ENCODE peak calls at places on chromosomes 1 and 21, in nine cellular contexts. One of them, this sample, is unnamed.

GRCh38 chr1:202283991-202284390 is 57.7 kb downstream of the UBE2T start:
- DNase-seq in stimulated activated CD4-positive, alpha-beta T cell treated with anti-CD3 and anti-CD28 coated beads, Interleukin-4, amount 100 ng/mL, for 48 hours: no peak
- DNase-seq in fibroblast of mammary gland: peak; percentile 91
- DNase-seq in NCI-H2081: no peak
- DNase-seq in hypothalamus: no peak
- DNase-seq in NAMALWA: no peak
- DNase-seq in lower leg skin: no peak
- DNase-seq in left ventricle myocardium inferior: no peak
- DNase-seq in tibial nerve: no peak
- DNase-seq in this sample: no peak

GRCh38 chr1:218447010-218447689 is 102.0 kb downstream of the TGFB2 start:
- DNase-seq in stimulated activated CD4-positive, alpha-beta T cell treated with anti-CD3 and anti-CD28 coated beads, Interleukin-4, amount 100 ng/mL, for 48 hours: no peak
- DNase-seq in fibroblast of mammary gland: no peak
- DNase-seq in NCI-H2081: no peak
- DNase-seq in hypothalamus: no peak
- DNase-seq in NAMALWA: no peak
- DNase-seq in lower leg skin: no peak
- DNase-seq in left ventricle myocardium inferior: peak; percentile 26
- DNase-seq in tibial nerve: no peak
- DNase-seq in this sample: no peak

GRCh38 chr1:67242016-67242415 is 65.7 kb upstream of the IL12RB2 start:
- DNase-seq in stimulated activated CD4-positive, alpha-beta T cell treated with anti-CD3 and anti-CD28 coated beads, Interleukin-4, amount 100 ng/mL, for 48 hours: no peak
- DNase-seq in fibroblast of mammary gland: no peak
- DNase-seq in NCI-H2081: no peak
- DNase-seq in hypothalamus: no peak
- DNase-seq in NAMALWA: no peak
- DNase-seq in lower leg skin: no peak
- DNase-seq in left ventricle myocardium inferior: no peak
- DNase-seq in tibial nerve: no peak
- DNase-seq in this sample: no peak

GRCh38 chr1:234715252-234715945 is 105.4 kb upstream of the IRF2BP2 start:
- DNase-seq in stimulated activated CD4-positive, alpha-beta T cell treated with anti-CD3 and anti-CD28 coated beads, Interleukin-4, amount 100 ng/mL, for 48 hours: no peak
- DNase-seq in fibroblast of mammary gland: no peak
- DNase-seq in NCI-H2081: no peak
- DNase-seq in hypothalamus: no peak
- DNase-seq in NAMALWA: no peak
- DNase-seq in lower leg skin: no peak
- DNase-seq in left ventricle myocardium inferior: no peak
- DNase-seq in tibial nerve: no peak
- DNase-seq in this sample: no peak

GRCh38 chr21:42941696-42942085 is 16.3 kb upstream of the ERVH48-1 start:
- DNase-seq in stimulated activated CD4-positive, alpha-beta T cell treated with anti-CD3 and anti-CD28 coated beads, Interleukin-4, amount 100 ng/mL, for 48 hours: no peak
- DNase-seq in fibroblast of mammary gland: no peak
- DNase-seq in NCI-H2081: no peak
- DNase-seq in hypothalamus: no peak
- DNase-seq in NAMALWA: no peak
- DNase-seq in lower leg skin: no peak
- DNase-seq in left ventricle myocardium inferior: no peak
- DNase-seq in tibial nerve: no peak
- DNase-seq in this sample: no peak

GRCh38 chr21:31414601-31415000 is 70.5 kb upstream of the TIAM1 start:
- DNase-seq in stimulated activated CD4-positive, alpha-beta T cell treated with anti-CD3 and anti-CD28 coated beads, Interleukin-4, amount 100 ng/mL, for 48 hours: no peak
- DNase-seq in fibroblast of mammary gland: no peak
- DNase-seq in NCI-H2081: no peak
- DNase-seq in hypothalamus: no peak
- DNase-seq in NAMALWA: no peak
- DNase-seq in lower leg skin: peak; percentile 48
- DNase-seq in left ventricle myocardium inferior: no peak
- DNase-seq in tibial nerve: no peak
- DNase-seq in this sample: no peak

GRCh38 chr1:26996665-26997064 is 3.2 kb downstream of the TRNP1 start:
- DNase-seq in stimulated activated CD4-positive, alpha-beta T cell treated with anti-CD3 and anti-CD28 coated beads, Interleukin-4, amount 100 ng/mL, for 48 hours: no peak
- DNase-seq in fibroblast of mammary gland: no peak
- DNase-seq in NCI-H2081: no peak
- DNase-seq in hypothalamus: no peak
- DNase-seq in NAMALWA: no peak
- DNase-seq in lower leg skin: no peak
- DNase-seq in left ventricle myocardium inferior: no peak
- DNase-seq in tibial nerve: no peak
- DNase-seq in this sample: no peak

GRCh38 chr1:24713176-24713575 is 32.1 kb upstream of the CLIC4 start:
- DNase-seq in stimulated activated CD4-positive, alpha-beta T cell treated with anti-CD3 and anti-CD28 coated beads, Interleukin-4, amount 100 ng/mL, for 48 hours: no peak
- DNase-seq in fibroblast of mammary gland: no peak
- DNase-seq in NCI-H2081: no peak
- DNase-seq in hypothalamus: no peak
- DNase-seq in NAMALWA: no peak
- DNase-seq in lower leg skin: no peak
- DNase-seq in left ventricle myocardium inferior: no peak
- DNase-seq in tibial nerve: no peak
- DNase-seq in this sample: no peak

GRCh38 chr1:37553598-37553926 is 531 bp downstream of the SNIP1 start:
- DNase-seq in stimulated activated CD4-positive, alpha-beta T cell treated with anti-CD3 and anti-CD28 coated beads, Interleukin-4, amount 100 ng/mL, for 48 hours: no peak
- DNase-seq in fibroblast of mammary gland: no peak
- DNase-seq in NCI-H2081: no peak
- DNase-seq in hypothalamus: no peak
- DNase-seq in NAMALWA: no peak
- DNase-seq in lower leg skin: no peak
- DNase-seq in left ventricle myocardium inferior: no peak
- DNase-seq in tibial nerve: no peak
- DNase-seq in this sample: no peak

GRCh38 chr1:153612111-153612754 is 704 bp downstream of the S100A16 start:
- DNase-seq in stimulated activated CD4-positive, alpha-beta T cell treated with anti-CD3 and anti-CD28 coated beads, Interleukin-4, amount 100 ng/mL, for 48 hours: no peak
- DNase-seq in fibroblast of mammary gland: no peak
- DNase-seq in NCI-H2081: no peak
- DNase-seq in hypothalamus: no peak
- DNase-seq in NAMALWA: no peak
- DNase-seq in lower leg skin: no peak
- DNase-seq in left ventricle myocardium inferior: no peak
- DNase-seq in tibial nerve: no peak
- DNase-seq in this sample: no peak

GRCh38 chr1:116078699-116079223 is 32.4 kb upstream of the MAB21L3 start:
- DNase-seq in stimulated activated CD4-positive, alpha-beta T cell treated with anti-CD3 and anti-CD28 coated beads, Interleukin-4, amount 100 ng/mL, for 48 hours: no peak
- DNase-seq in fibroblast of mammary gland: no peak
- DNase-seq in NCI-H2081: no peak
- DNase-seq in hypothalamus: no peak
- DNase-seq in NAMALWA: no peak
- DNase-seq in lower leg skin: no peak
- DNase-seq in left ventricle myocardium inferior: no peak
- DNase-seq in tibial nerve: no peak
- DNase-seq in this sample: no peak

GRCh38 chr21:32958288-32958992 is 67.3 kb upstream of the OLIG2 start:
- DNase-seq in stimulated activated CD4-positive, alpha-beta T cell treated with anti-CD3 and anti-CD28 coated beads, Interleukin-4, amount 100 ng/mL, for 48 hours: no peak
- DNase-seq in fibroblast of mammary gland: no peak
- DNase-seq in NCI-H2081: no peak
- DNase-seq in hypothalamus: no peak
- DNase-seq in NAMALWA: peak; percentile 16
- DNase-seq in lower leg skin: peak; percentile 53
- DNase-seq in left ventricle myocardium inferior: no peak
- DNase-seq in tibial nerve: no peak
- DNase-seq in this sample: no peak

GRCh38 chr1:2212542-2213491 is 15.3 kb upstream of the SKI start:
- DNase-seq in stimulated activated CD4-positive, alpha-beta T cell treated with anti-CD3 and anti-CD28 coated beads, Interleukin-4, amount 100 ng/mL, for 48 hours: no peak
- DNase-seq in fibroblast of mammary gland: peak; percentile 95
- DNase-seq in NCI-H2081: no peak
- DNase-seq in hypothalamus: peak; percentile 78
- DNase-seq in NAMALWA: no peak
- DNase-seq in lower leg skin: peak; percentile 97
- DNase-seq in left ventricle myocardium inferior: peak; percentile 92
- DNase-seq in tibial nerve: peak; percentile 91
- DNase-seq in this sample: peak; percentile 64

GRCh38 chr1:227849251-227849650 is 33.8 kb downstream of the PRSS38 start:
- DNase-seq in stimulated activated CD4-positive, alpha-beta T cell treated with anti-CD3 and anti-CD28 coated beads, Interleukin-4, amount 100 ng/mL, for 48 hours: no peak
- DNase-seq in fibroblast of mammary gland: no peak
- DNase-seq in NCI-H2081: no peak
- DNase-seq in hypothalamus: no peak
- DNase-seq in NAMALWA: no peak
- DNase-seq in lower leg skin: no peak
- DNase-seq in left ventricle myocardium inferior: no peak
- DNase-seq in tibial nerve: no peak
- DNase-seq in this sample: no peak

GRCh38 chr1:8133657-8134430 is 107.7 kb upstream of the ERRFI1 start:
- DNase-seq in stimulated activated CD4-positive, alpha-beta T cell treated with anti-CD3 and anti-CD28 coated beads, Interleukin-4, amount 100 ng/mL, for 48 hours: no peak
- DNase-seq in fibroblast of mammary gland: peak; percentile 98
- DNase-seq in NCI-H2081: no peak
- DNase-seq in hypothalamus: no peak
- DNase-seq in NAMALWA: no peak
- DNase-seq in lower leg skin: peak; percentile 91
- DNase-seq in left ventricle myocardium inferior: peak; percentile 60
- DNase-seq in tibial nerve: peak; percentile 87
- DNase-seq in this sample: no peak

GRCh38 chr21:46160563-46161179 is 5.3 kb upstream of the FTCD start:
- DNase-seq in stimulated activated CD4-positive, alpha-beta T cell treated with anti-CD3 and anti-CD28 coated beads, Interleukin-4, amount 100 ng/mL, for 48 hours: no peak
- DNase-seq in fibroblast of mammary gland: no peak
- DNase-seq in NCI-H2081: no peak
- DNase-seq in hypothalamus: no peak
- DNase-seq in NAMALWA: peak; percentile 21
- DNase-seq in lower leg skin: peak; percentile 78
- DNase-seq in left ventricle myocardium inferior: no peak
- DNase-seq in tibial nerve: no peak
- DNase-seq in this sample: no peak

GRCh38 chr1:10181154-10181553 is 29.2 kb upstream of the KIF1B start:
- DNase-seq in stimulated activated CD4-positive, alpha-beta T cell treated with anti-CD3 and anti-CD28 coated beads, Interleukin-4, amount 100 ng/mL, for 48 hours: no peak
- DNase-seq in fibroblast of mammary gland: peak; percentile 56
- DNase-seq in NCI-H2081: no peak
- DNase-seq in hypothalamus: no peak
- DNase-seq in NAMALWA: no peak
- DNase-seq in lower leg skin: no peak
- DNase-seq in left ventricle myocardium inferior: no peak
- DNase-seq in tibial nerve: no peak
- DNase-seq in this sample: no peak

GRCh38 chr21:43696214-43696613 is 22.7 kb upstream of the PDXK start:
- DNase-seq in stimulated activated CD4-positive, alpha-beta T cell treated with anti-CD3 and anti-CD28 coated beads, Interleukin-4, amount 100 ng/mL, for 48 hours: no peak
- DNase-seq in fibroblast of mammary gland: no peak
- DNase-seq in NCI-H2081: no peak
- DNase-seq in hypothalamus: no peak
- DNase-seq in NAMALWA: no peak
- DNase-seq in lower leg skin: no peak
- DNase-seq in left ventricle myocardium inferior: no peak
- DNase-seq in tibial nerve: no peak
- DNase-seq in this sample: no peak

GRCh38 chr1:18951818-18952391 is 4.6 kb downstream of the IFFO2 start:
- DNase-seq in stimulated activated CD4-positive, alpha-beta T cell treated with anti-CD3 and anti-CD28 coated beads, Interleukin-4, amount 100 ng/mL, for 48 hours: peak; percentile 68
- DNase-seq in fibroblast of mammary gland: no peak
- DNase-seq in NCI-H2081: no peak
- DNase-seq in hypothalamus: no peak
- DNase-seq in NAMALWA: peak; percentile 34
- DNase-seq in lower leg skin: no peak
- DNase-seq in left ventricle myocardium inferior: no peak
- DNase-seq in tibial nerve: no peak
- DNase-seq in this sample: no peak

GRCh38 chr21:46227811-46228344 is 696 bp downstream of the LSS start:
- DNase-seq in stimulated activated CD4-positive, alpha-beta T cell treated with anti-CD3 and anti-CD28 coated beads, Interleukin-4, amount 100 ng/mL, for 48 hours: no peak
- DNase-seq in fibroblast of mammary gland: no peak
- DNase-seq in NCI-H2081: no peak
- DNase-seq in hypothalamus: no peak
- DNase-seq in NAMALWA: peak; percentile 44
- DNase-seq in lower leg skin: peak; percentile 88
- DNase-seq in left ventricle myocardium inferior: no peak
- DNase-seq in tibial nerve: no peak
- DNase-seq in this sample: no peak

GRCh38 chr1:151832318-151832984 is 849 bp upstream of the RORC start:
- DNase-seq in stimulated activated CD4-positive, alpha-beta T cell treated with anti-CD3 and anti-CD28 coated beads, Interleukin-4, amount 100 ng/mL, for 48 hours: no peak
- DNase-seq in fibroblast of mammary gland: peak; percentile 45
- DNase-seq in NCI-H2081: peak; percentile 59
- DNase-seq in hypothalamus: peak; percentile 51
- DNase-seq in NAMALWA: no peak
- DNase-seq in lower leg skin: peak; percentile 94
- DNase-seq in left ventricle myocardium inferior: peak; percentile 84
- DNase-seq in tibial nerve: no peak
- DNase-seq in this sample: no peak

GRCh38 chr1:1091344-1092148 is 17.4 kb upstream of the RNF223 start:
- DNase-seq in stimulated activated CD4-positive, alpha-beta T cell treated with anti-CD3 and anti-CD28 coated beads, Interleukin-4, amount 100 ng/mL, for 48 hours: peak; percentile 26
- DNase-seq in fibroblast of mammary gland: no peak
- DNase-seq in NCI-H2081: no peak
- DNase-seq in hypothalamus: no peak
- DNase-seq in NAMALWA: peak; percentile 25
- DNase-seq in lower leg skin: peak; percentile 76
- DNase-seq in left ventricle myocardium inferior: peak; percentile 9
- DNase-seq in tibial nerve: no peak
- DNase-seq in this sample: no peak

GRCh38 chr1:167561753-167562152 is 8.2 kb upstream of the CREG1 start:
- DNase-seq in stimulated activated CD4-positive, alpha-beta T cell treated with anti-CD3 and anti-CD28 coated beads, Interleukin-4, amount 100 ng/mL, for 48 hours: no peak
- DNase-seq in fibroblast of mammary gland: no peak
- DNase-seq in NCI-H2081: no peak
- DNase-seq in hypothalamus: no peak
- DNase-seq in NAMALWA: no peak
- DNase-seq in lower leg skin: no peak
- DNase-seq in left ventricle myocardium inferior: no peak
- DNase-seq in tibial nerve: no peak
- DNase-seq in this sample: no peak

GRCh38 chr1:1318131-1318652 is 6.3 kb downstream of the INTS11 start:
- DNase-seq in stimulated activated CD4-positive, alpha-beta T cell treated with anti-CD3 and anti-CD28 coated beads, Interleukin-4, amount 100 ng/mL, for 48 hours: no peak
- DNase-seq in fibroblast of mammary gland: peak; percentile 97
- DNase-seq in NCI-H2081: peak; percentile 73
- DNase-seq in hypothalamus: no peak
- DNase-seq in NAMALWA: no peak
- DNase-seq in lower leg skin: peak; percentile 94
- DNase-seq in left ventricle myocardium inferior: peak; percentile 85
- DNase-seq in tibial nerve: peak; percentile 85
- DNase-seq in this sample: peak; percentile 24

GRCh38 chr1:197463142-197463541 is 195.1 kb downstream of the CRB1 start:
- DNase-seq in stimulated activated CD4-positive, alpha-beta T cell treated with anti-CD3 and anti-CD28 coated beads, Interleukin-4, amount 100 ng/mL, for 48 hours: no peak
- DNase-seq in fibroblast of mammary gland: no peak
- DNase-seq in NCI-H2081: peak; percentile 79
- DNase-seq in hypothalamus: no peak
- DNase-seq in NAMALWA: no peak
- DNase-seq in lower leg skin: no peak
- DNase-seq in left ventricle myocardium inferior: no peak
- DNase-seq in tibial nerve: no peak
- DNase-seq in this sample: no peak

GRCh38 chr1:229117664-229118300 is 153.1 kb upstream of the RAB4A start:
- DNase-seq in stimulated activated CD4-positive, alpha-beta T cell treated with anti-CD3 and anti-CD28 coated beads, Interleukin-4, amount 100 ng/mL, for 48 hours: no peak
- DNase-seq in fibroblast of mammary gland: peak; percentile 42
- DNase-seq in NCI-H2081: peak; percentile 12
- DNase-seq in hypothalamus: peak; percentile 68
- DNase-seq in NAMALWA: no peak
- DNase-seq in lower leg skin: peak; percentile 95
- DNase-seq in left ventricle myocardium inferior: peak; percentile 48
- DNase-seq in tibial nerve: peak; percentile 46
- DNase-seq in this sample: peak; percentile 35

GRCh38 chr1:167701510-167701909 is 20.3 kb upstream of the MPZL1 start:
- DNase-seq in stimulated activated CD4-positive, alpha-beta T cell treated with anti-CD3 and anti-CD28 coated beads, Interleukin-4, amount 100 ng/mL, for 48 hours: no peak
- DNase-seq in fibroblast of mammary gland: no peak
- DNase-seq in NCI-H2081: no peak
- DNase-seq in hypothalamus: no peak
- DNase-seq in NAMALWA: no peak
- DNase-seq in lower leg skin: no peak
- DNase-seq in left ventricle myocardium inferior: no peak
- DNase-seq in tibial nerve: no peak
- DNase-seq in this sample: no peak

GRCh38 chr1:68812295-68812694 is 315.4 kb upstream of the DEPDC1 start:
- DNase-seq in stimulated activated CD4-positive, alpha-beta T cell treated with anti-CD3 and anti-CD28 coated beads, Interleukin-4, amount 100 ng/mL, for 48 hours: no peak
- DNase-seq in fibroblast of mammary gland: no peak
- DNase-seq in NCI-H2081: no peak
- DNase-seq in hypothalamus: no peak
- DNase-seq in NAMALWA: no peak
- DNase-seq in lower leg skin: no peak
- DNase-seq in left ventricle myocardium inferior: no peak
- DNase-seq in tibial nerve: no peak
- DNase-seq in this sample: no peak

GRCh38 chr1:192512426-192513125 is 63.0 kb upstream of the RGS1 start:
- DNase-seq in stimulated activated CD4-positive, alpha-beta T cell treated with anti-CD3 and anti-CD28 coated beads, Interleukin-4, amount 100 ng/mL, for 48 hours: no peak
- DNase-seq in fibroblast of mammary gland: no peak
- DNase-seq in NCI-H2081: no peak
- DNase-seq in hypothalamus: no peak
- DNase-seq in NAMALWA: no peak
- DNase-seq in lower leg skin: no peak
- DNase-seq in left ventricle myocardium inferior: no peak
- DNase-seq in tibial nerve: no peak
- DNase-seq in this sample: no peak

GRCh38 chr1:93338426-93338825 is 7.3 kb upstream of the DR1 start:
- DNase-seq in stimulated activated CD4-positive, alpha-beta T cell treated with anti-CD3 and anti-CD28 coated beads, Interleukin-4, amount 100 ng/mL, for 48 hours: no peak
- DNase-seq in fibroblast of mammary gland: peak; percentile 95
- DNase-seq in NCI-H2081: no peak
- DNase-seq in hypothalamus: no peak
- DNase-seq in NAMALWA: no peak
- DNase-seq in lower leg skin: no peak
- DNase-seq in left ventricle myocardium inferior: no peak
- DNase-seq in tibial nerve: no peak
- DNase-seq in this sample: no peak

GRCh38 chr1:223363057-223363855 is 720 bp downstream of the SUSD4 start:
- DNase-seq in stimulated activated CD4-positive, alpha-beta T cell treated with anti-CD3 and anti-CD28 coated beads, Interleukin-4, amount 100 ng/mL, for 48 hours: no peak
- DNase-seq in fibroblast of mammary gland: peak; percentile 40
- DNase-seq in NCI-H2081: peak; percentile 30
- DNase-seq in hypothalamus: no peak
- DNase-seq in NAMALWA: no peak
- DNase-seq in lower leg skin: no peak
- DNase-seq in left ventricle myocardium inferior: peak; percentile 59
- DNase-seq in tibial nerve: no peak
- DNase-seq in this sample: peak; percentile 69